ENCODE peak calls at places on chromosomes 3 and 15, in ten cellular contexts. One of them, this sample, is unnamed.

GRCh38 chr3:12436514-12437222 is 47.6 kb upstream of the TSEN2 start:
- DNase-seq in CD8-positive, alpha-beta T cell: no peak
- DNase-seq in fibroblast of lung: peak; percentile 78
- DNase-seq in CD8-positive, alpha-beta memory T cell: no peak
- DNase-seq in thoracic aorta: no peak
- DNase-seq in GM23248: peak; percentile 69
- DNase-seq in uterus: peak; percentile 55
- DNase-seq in aorta: no peak
- DNase-seq in transverse colon: no peak
- DNase-seq in A549: no peak
- DNase-seq in this sample: no peak

GRCh38 chr15:89203705-89204273 is 17.6 kb downstream of the RLBP1 start:
- DNase-seq in CD8-positive, alpha-beta T cell: no peak
- DNase-seq in fibroblast of lung: no peak
- DNase-seq in CD8-positive, alpha-beta memory T cell: no peak
- DNase-seq in thoracic aorta: no peak
- DNase-seq in GM23248: no peak
- DNase-seq in uterus: no peak
- DNase-seq in aorta: no peak
- DNase-seq in transverse colon: no peak
- DNase-seq in A549: no peak
- DNase-seq in this sample: no peak

GRCh38 chr3:49928511-49929017 is 1.0 kb downstream of the MON1A start:
- DNase-seq in CD8-positive, alpha-beta T cell: no peak
- DNase-seq in fibroblast of lung: no peak
- DNase-seq in CD8-positive, alpha-beta memory T cell: no peak
- DNase-seq in thoracic aorta: no peak
- DNase-seq in GM23248: peak; percentile 14
- DNase-seq in uterus: no peak
- DNase-seq in aorta: peak; percentile 63
- DNase-seq in transverse colon: peak; percentile 46
- DNase-seq in A549: no peak
- DNase-seq in this sample: no peak

GRCh38 chr3:51687472-51688205 is 16.6 kb downstream of the TEX264 start:
- DNase-seq in CD8-positive, alpha-beta T cell: peak; percentile 10
- DNase-seq in fibroblast of lung: peak; percentile 12
- DNase-seq in CD8-positive, alpha-beta memory T cell: no peak
- DNase-seq in thoracic aorta: no peak
- DNase-seq in GM23248: peak; percentile 39
- DNase-seq in uterus: no peak
- DNase-seq in aorta: no peak
- DNase-seq in transverse colon: no peak
- DNase-seq in A549: no peak
- DNase-seq in this sample: peak; percentile 21

GRCh38 chr3:121914081-121914998 is 20.1 kb downstream of the SLC15A2 start:
- DNase-seq in CD8-positive, alpha-beta T cell: no peak
- DNase-seq in fibroblast of lung: no peak
- DNase-seq in CD8-positive, alpha-beta memory T cell: no peak
- DNase-seq in thoracic aorta: no peak
- DNase-seq in GM23248: peak; percentile 9
- DNase-seq in uterus: no peak
- DNase-seq in aorta: no peak
- DNase-seq in transverse colon: no peak
- DNase-seq in A549: no peak
- DNase-seq in this sample: no peak

GRCh38 chr3:72031581-72031980 is 246.6 kb upstream of the PROK2 start:
- DNase-seq in CD8-positive, alpha-beta T cell: no peak
- DNase-seq in fibroblast of lung: peak; percentile 51
- DNase-seq in CD8-positive, alpha-beta memory T cell: no peak
- DNase-seq in thoracic aorta: no peak
- DNase-seq in GM23248: peak; percentile 92
- DNase-seq in uterus: no peak
- DNase-seq in aorta: no peak
- DNase-seq in transverse colon: no peak
- DNase-seq in A549: no peak
- DNase-seq in this sample: no peak

GRCh38 chr15:89835190-89835564 is 20.5 kb upstream of the ANPEP start:
- DNase-seq in CD8-positive, alpha-beta T cell: no peak
- DNase-seq in fibroblast of lung: no peak
- DNase-seq in CD8-positive, alpha-beta memory T cell: no peak
- DNase-seq in thoracic aorta: no peak
- DNase-seq in GM23248: no peak
- DNase-seq in uterus: no peak
- DNase-seq in aorta: no peak
- DNase-seq in transverse colon: no peak
- DNase-seq in A549: no peak
- DNase-seq in this sample: no peak

GRCh38 chr3:12343091-12343494 is 54.2 kb downstream of the PPARG start:
- DNase-seq in CD8-positive, alpha-beta T cell: no peak
- DNase-seq in fibroblast of lung: no peak
- DNase-seq in CD8-positive, alpha-beta memory T cell: no peak
- DNase-seq in thoracic aorta: no peak
- DNase-seq in GM23248: no peak
- DNase-seq in uterus: no peak
- DNase-seq in aorta: no peak
- DNase-seq in transverse colon: no peak
- DNase-seq in A549: no peak
- DNase-seq in this sample: peak; percentile 2

GRCh38 chr15:41810651-41811431 is 17.1 kb upstream of the JMJD7 start:
- DNase-seq in CD8-positive, alpha-beta T cell: no peak
- DNase-seq in fibroblast of lung: no peak
- DNase-seq in CD8-positive, alpha-beta memory T cell: no peak
- DNase-seq in thoracic aorta: no peak
- DNase-seq in GM23248: peak; percentile 37
- DNase-seq in uterus: no peak
- DNase-seq in aorta: no peak
- DNase-seq in transverse colon: no peak
- DNase-seq in A549: no peak
- DNase-seq in this sample: no peak

DNA sequence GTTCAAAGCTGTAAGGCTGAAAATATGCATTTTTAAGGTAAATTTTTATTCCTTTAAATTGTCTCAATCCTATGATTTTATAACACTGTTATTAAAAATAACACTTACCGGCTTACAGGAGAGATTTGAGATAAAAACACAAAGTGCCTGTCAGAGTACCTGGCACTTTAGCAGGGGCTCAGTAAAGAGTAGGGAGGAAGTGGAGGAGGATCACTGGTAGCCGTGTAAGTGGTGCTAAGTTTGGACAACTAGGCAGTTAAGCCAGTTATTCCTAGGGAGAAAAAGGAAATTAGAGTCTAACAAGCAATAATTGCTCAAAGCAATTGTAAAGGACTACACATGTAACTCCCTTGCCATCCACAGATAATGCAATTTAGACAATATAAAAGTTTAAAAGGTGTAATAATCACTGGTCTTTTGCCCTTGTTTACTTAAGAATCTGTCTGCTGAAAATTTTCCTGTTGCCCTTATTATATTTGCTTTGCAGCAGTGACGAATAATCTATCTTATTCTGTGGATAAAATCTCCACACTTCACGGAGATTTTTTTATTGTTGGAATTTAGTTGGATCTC is 204.8 kb downstream of the CDIN1 start:
- DNase-seq in CD8-positive, alpha-beta T cell: no peak
- DNase-seq in fibroblast of lung: no peak
- DNase-seq in CD8-positive, alpha-beta memory T cell: no peak
- DNase-seq in thoracic aorta: no peak
- DNase-seq in GM23248: no peak
- DNase-seq in uterus: no peak
- DNase-seq in aorta: no peak
- DNase-seq in transverse colon: no peak
- DNase-seq in A549: no peak
- DNase-seq in this sample: no peak
- H3K4me1 ChIP-seq in CD8-positive, alpha-beta T cell: no peaks in the 10 kb centered on the region
- H3K4me1 ChIP-seq in fibroblast of lung: no peaks in the 10 kb centered on the region
- H3K4me1 ChIP-seq in CD8-positive, alpha-beta memory T cell: no peaks in the 10 kb centered on the region
- H3K4me1 ChIP-seq in thoracic aorta: no peaks in the 10 kb centered on the region
- H3K4me1 ChIP-seq in GM23248: peaks cover 7% of the 10 kb centered on the region
- H3K4me1 ChIP-seq in uterus: no peaks in the 10 kb centered on the region
- H3K4me1 ChIP-seq in aorta: no peaks in the 10 kb centered on the region
- H3K4me1 ChIP-seq in transverse colon: no peaks in the 10 kb centered on the region
- H3K4me1 ChIP-seq in A549: no peaks in the 10 kb centered on the region
- H3K4me1 ChIP-seq in this sample: no peaks in the 10 kb centered on the region

DNA sequence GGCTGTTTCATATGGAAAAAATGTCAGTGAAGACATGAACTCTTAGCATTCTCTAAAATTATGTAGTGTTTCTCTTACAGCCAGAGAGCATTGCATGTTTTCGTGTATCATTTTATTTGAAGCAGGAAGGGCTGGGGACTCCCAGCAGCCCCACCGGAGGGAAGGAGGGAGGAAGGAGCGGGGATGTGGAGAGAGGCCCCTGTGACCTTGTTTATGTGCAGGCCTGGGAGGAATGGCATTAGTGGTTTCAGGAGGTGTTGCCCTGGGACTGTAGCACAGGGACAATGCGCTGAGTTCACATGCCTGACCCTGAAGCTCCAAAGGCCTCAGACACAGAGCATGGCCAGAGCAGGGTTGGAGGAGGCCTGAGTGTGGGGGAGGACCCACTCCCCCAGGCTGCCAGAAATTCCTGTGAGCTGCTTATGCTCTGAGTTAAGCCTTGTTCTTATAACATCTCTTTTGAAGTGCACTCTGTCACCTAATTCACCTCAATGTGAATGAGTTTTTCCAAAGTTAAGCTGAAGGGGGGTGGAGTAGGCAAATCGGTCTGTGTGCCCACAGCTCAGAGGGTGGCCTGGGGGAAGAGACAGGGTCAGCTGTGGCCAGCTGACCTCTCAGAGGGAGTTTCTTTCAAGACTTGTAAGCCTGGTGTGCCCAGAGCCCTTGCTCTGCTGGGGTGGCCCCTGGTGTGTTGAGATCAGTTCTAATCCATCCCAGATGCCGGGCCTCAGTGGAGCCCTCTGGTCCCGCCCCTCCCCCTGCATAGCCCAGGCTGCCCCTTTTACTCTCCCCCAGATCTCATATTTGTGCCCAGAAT is 3.9 kb upstream of the RNU6-1 start:
- DNase-seq in CD8-positive, alpha-beta T cell: no peak
- DNase-seq in fibroblast of lung: peak; percentile 66
- DNase-seq in CD8-positive, alpha-beta memory T cell: no peak
- DNase-seq in thoracic aorta: no peak
- DNase-seq in GM23248: no peak
- DNase-seq in uterus: peak; percentile 81
- DNase-seq in aorta: no peak
- DNase-seq in transverse colon: no peak
- DNase-seq in A549: no peak
- DNase-seq in this sample: no peak
- H3K27ac ChIP-seq in CD8-positive, alpha-beta T cell: no peak overlapping the region
- H3K27ac ChIP-seq in fibroblast of lung: no peak overlapping the region
- H3K27ac ChIP-seq in CD8-positive, alpha-beta memory T cell: no peak overlapping the region
- H3K27ac ChIP-seq in thoracic aorta: no peak overlapping the region
- H3K27ac ChIP-seq in GM23248: no peak overlapping the region
- H3K27ac ChIP-seq in uterus: peak overlapping the region; percentile 83
- H3K27ac ChIP-seq in aorta: no peak overlapping the region
- H3K27ac ChIP-seq in transverse colon: no peak overlapping the region
- H3K27ac ChIP-seq in A549: peak overlapping the region; percentile 11
- H3K27ac ChIP-seq in this sample: no peak overlapping the region

DNA sequence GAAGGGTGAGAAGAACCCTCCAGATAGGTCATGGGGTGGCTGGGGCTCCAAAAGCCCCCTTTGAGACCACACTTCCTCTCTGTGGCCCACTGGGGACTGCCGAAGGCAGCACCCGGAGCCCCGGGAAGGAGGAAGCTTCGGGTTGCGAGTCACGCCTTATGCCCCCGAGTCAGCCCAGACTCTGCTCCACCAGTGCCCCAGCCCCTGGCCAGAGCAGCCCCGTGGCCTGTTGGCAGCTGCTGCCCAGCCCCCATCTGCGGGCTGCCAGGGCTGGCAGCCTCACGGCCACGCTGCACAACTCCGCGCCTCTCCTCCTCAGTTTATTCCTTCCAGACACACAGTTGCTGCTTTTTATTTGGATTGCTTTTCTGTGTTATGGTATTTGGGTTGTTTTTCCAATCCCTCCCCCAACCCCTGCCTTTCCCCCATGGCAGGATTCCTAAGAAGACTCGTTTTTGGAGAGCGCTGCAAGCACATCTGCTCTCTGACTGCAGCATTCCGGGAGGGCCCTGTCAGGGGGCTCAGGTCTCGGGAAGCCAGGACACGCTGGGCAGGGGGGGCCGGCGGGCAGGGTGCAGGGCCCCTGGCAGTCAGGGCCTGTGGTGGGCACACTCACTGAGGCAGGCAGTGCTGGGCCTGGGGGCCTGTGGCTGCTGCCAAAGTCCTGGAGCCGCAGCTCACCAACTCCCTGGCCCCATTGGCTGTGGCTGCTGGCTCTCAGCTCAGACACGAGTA is 20.3 kb downstream of the MAGEF1 start:
- DNase-seq in CD8-positive, alpha-beta T cell: no peak
- DNase-seq in fibroblast of lung: peak; percentile 51
- DNase-seq in CD8-positive, alpha-beta memory T cell: no peak
- DNase-seq in thoracic aorta: no peak
- DNase-seq in GM23248: peak; percentile 42
- DNase-seq in uterus: peak; percentile 63
- DNase-seq in aorta: no peak
- DNase-seq in transverse colon: no peak
- DNase-seq in A549: no peak
- DNase-seq in this sample: no peak
- H3K4me3 ChIP-seq in CD8-positive, alpha-beta T cell: no peak overlapping the region
- H3K4me3 ChIP-seq in fibroblast of lung: no peak overlapping the region
- H3K4me3 ChIP-seq in CD8-positive, alpha-beta memory T cell: no peak overlapping the region
- H3K4me3 ChIP-seq in thoracic aorta: peak overlapping the region; percentile 46
- H3K4me3 ChIP-seq in GM23248: no peak overlapping the region
- H3K4me3 ChIP-seq in uterus: no peak overlapping the region
- H3K4me3 ChIP-seq in aorta: no peak overlapping the region
- H3K4me3 ChIP-seq in transverse colon: no peak overlapping the region
- H3K4me3 ChIP-seq in A549: no peak overlapping the region
- H3K4me3 ChIP-seq in this sample: no peak overlapping the region

DNA sequence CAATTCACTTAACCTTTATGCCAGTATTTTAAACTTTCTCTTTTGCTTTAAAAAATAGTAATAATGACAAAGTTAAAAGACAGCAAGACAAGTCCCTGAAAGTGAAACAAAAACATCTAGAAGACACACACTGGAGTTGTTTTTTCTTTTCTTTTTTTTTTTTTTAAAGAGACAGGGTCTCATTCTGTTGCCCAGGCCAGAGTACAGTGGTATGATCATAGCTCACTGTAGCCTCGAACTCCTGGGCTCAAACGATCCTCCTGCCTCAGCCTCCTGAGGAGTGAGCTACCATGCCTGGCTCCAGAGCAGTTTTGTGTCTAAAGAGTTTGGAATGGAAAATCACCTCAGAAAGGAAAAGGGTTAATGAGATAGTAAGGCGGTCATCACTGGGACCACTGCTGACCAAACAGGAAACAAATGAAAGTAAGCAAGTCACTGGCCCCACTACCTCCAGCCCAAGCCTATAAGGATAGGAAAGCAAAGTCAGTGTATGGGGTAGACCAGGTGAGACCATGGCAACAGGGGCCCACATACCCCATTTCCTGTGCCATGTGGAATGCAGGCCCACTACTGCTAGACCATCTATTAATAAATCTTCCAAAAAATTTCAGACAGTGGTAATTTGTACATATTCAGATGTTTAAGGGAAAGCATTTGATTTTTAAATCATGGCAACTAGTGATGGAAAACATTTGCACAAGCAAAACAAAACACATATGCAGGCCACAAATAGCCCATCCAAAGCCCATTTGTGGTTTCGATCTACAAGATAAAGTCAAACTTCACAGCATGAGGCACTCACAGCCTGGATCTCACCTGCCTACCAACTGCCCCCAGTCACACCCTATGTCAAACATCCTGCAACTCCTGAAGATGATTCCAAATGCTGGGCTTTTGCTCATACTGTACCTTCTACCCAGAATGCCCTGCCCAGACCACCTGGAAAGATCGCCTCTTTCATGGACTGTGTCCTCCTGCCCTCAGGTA is 62.6 kb downstream of the OSBPL10 start:
- DNase-seq in CD8-positive, alpha-beta T cell: no peak
- DNase-seq in fibroblast of lung: no peak
- DNase-seq in CD8-positive, alpha-beta memory T cell: no peak
- DNase-seq in thoracic aorta: no peak
- DNase-seq in GM23248: peak; percentile 19
- DNase-seq in uterus: no peak
- DNase-seq in aorta: no peak
- DNase-seq in transverse colon: no peak
- DNase-seq in A549: no peak
- DNase-seq in this sample: no peak
- H3K4me1 ChIP-seq in CD8-positive, alpha-beta T cell: peaks cover 8% of the 10 kb centered on the region
- H3K4me1 ChIP-seq in fibroblast of lung: no peaks in the 10 kb centered on the region
- H3K4me1 ChIP-seq in CD8-positive, alpha-beta memory T cell: peaks cover 8% of the 10 kb centered on the region
- H3K4me1 ChIP-seq in thoracic aorta: peaks cover 21% of the 10 kb centered on the region
- H3K4me1 ChIP-seq in GM23248: no peaks in the 10 kb centered on the region
- H3K4me1 ChIP-seq in uterus: no peaks in the 10 kb centered on the region
- H3K4me1 ChIP-seq in aorta: no peaks in the 10 kb centered on the region
- H3K4me1 ChIP-seq in transverse colon: peaks cover 3% of the 10 kb centered on the region
- H3K4me1 ChIP-seq in A549: peaks cover 9% of the 10 kb centered on the region
- H3K4me1 ChIP-seq in this sample: no peaks in the 10 kb centered on the region

This sample was measured in SJCRH30.